ENCODE peak calls at places on chromosome 16, in six cellular contexts. One of them, this sample, is unnamed.

GRCh38 chr16:1108299-1109252 is 12.5 kb upstream of the C1QTNF8 start:
- DNase-seq in PC-9: no peak
- DNase-seq in HL-60: no peak
- DNase-seq in PC-3: peak
- DNase-seq in Peyer's patch: peak
- DNase-seq in endodermal cell: no peak
- DNase-seq in this sample: no peak

GRCh38 chr16:46833465-46833810 is 2.5 kb upstream of the C16orf87 start:
- DNase-seq in HL-60: no peak
- DNase-seq in Peyer's patch: no peak
- DNase-seq in PC-9: no peak
- DNase-seq in PC-3: no peak
- DNase-seq in endodermal cell: no peak
- DNase-seq in this sample: no peak

GRCh38 chr16:69859105-69859969 is 91.8 kb upstream of the CLEC18A start:
- DNase-seq in HL-60: no peak
- DNase-seq in PC-3: peak
- DNase-seq in PC-9: peak
- DNase-seq in Peyer's patch: peak
- DNase-seq in endodermal cell: peak
- DNase-seq in this sample: no peak

GRCh38 chr16:61929801-61930200 is 106.4 kb downstream of the CDH8 start:
- DNase-seq in PC-9: no peak
- DNase-seq in Peyer's patch: no peak
- DNase-seq in PC-3: peak
- DNase-seq in endodermal cell: no peak
- DNase-seq in HL-60: no peak
- DNase-seq in this sample: no peak

GRCh38 chr16:83946781-83947566 is 6.1 kb upstream of the OSGIN1 start:
- DNase-seq in Peyer's patch: no peak
- DNase-seq in PC-3: no peak
- DNase-seq in HL-60: no peak
- DNase-seq in PC-9: no peak
- DNase-seq in endodermal cell: no peak
- DNase-seq in this sample: no peak

GRCh38 chr16:84806256-84806889 is 13.4 kb upstream of the CRISPLD2 start:
- DNase-seq in PC-9: peak
- DNase-seq in HL-60: peak
- DNase-seq in PC-3: peak
- DNase-seq in Peyer's patch: no peak
- DNase-seq in endodermal cell: no peak
- DNase-seq in this sample: no peak

GRCh38 chr16:17331071-17331521 is 139.7 kb downstream of the XYLT1 start:
- DNase-seq in PC-3: no peak
- DNase-seq in PC-9: no peak
- DNase-seq in endodermal cell: no peak
- DNase-seq in Peyer's patch: no peak
- DNase-seq in HL-60: no peak
- DNase-seq in this sample: no peak

GRCh38 chr16:67246081-67246944 is 968 bp downstream of the FHOD1 start:
- DNase-seq in HL-60: no peak
- DNase-seq in PC-3: peak
- DNase-seq in endodermal cell: peak
- DNase-seq in PC-9: peak
- DNase-seq in Peyer's patch: peak
- DNase-seq in this sample: peak

GRCh38 chr16:48409839-48410610 is 24.8 kb upstream of the SIAH1 start:
- DNase-seq in Peyer's patch: peak
- DNase-seq in PC-3: peak
- DNase-seq in HL-60: peak
- DNase-seq in endodermal cell: no peak
- DNase-seq in PC-9: peak
- DNase-seq in this sample: no peak

GRCh38 chr16:25256821-25257503 is 683 bp downstream of the ZKSCAN2 start:
- DNase-seq in PC-3: peak
- DNase-seq in PC-9: no peak
- DNase-seq in Peyer's patch: no peak
- DNase-seq in HL-60: no peak
- DNase-seq in endodermal cell: peak
- DNase-seq in this sample: no peak

GRCh38 chr16:66569131-66569530 is 2.9 kb downstream of the CMTM1 start:
- DNase-seq in PC-9: no peak
- DNase-seq in PC-3: peak
- DNase-seq in Peyer's patch: no peak
- DNase-seq in HL-60: no peak
- DNase-seq in endodermal cell: no peak
- DNase-seq in this sample: no peak

GRCh38 chr16:77788196-77789084 is at the start of gene VAT1L:
- DNase-seq in Peyer's patch: no peak
- DNase-seq in PC-3: no peak
- DNase-seq in endodermal cell: peak
- DNase-seq in PC-9: no peak
- DNase-seq in HL-60: peak
- DNase-seq in this sample: no peak

GRCh38 chr16:67215690-67216089 is 11.2 kb upstream of the TMEM208 start:
- DNase-seq in endodermal cell: no peak
- DNase-seq in Peyer's patch: no peak
- DNase-seq in PC-9: no peak
- DNase-seq in PC-3: no peak
- DNase-seq in HL-60: no peak
- DNase-seq in this sample: no peak

GRCh38 chr16:77310877-77311276 is 111.7 kb downstream of the SYCE1L start:
- DNase-seq in endodermal cell: no peak
- DNase-seq in Peyer's patch: no peak
- DNase-seq in PC-9: no peak
- DNase-seq in PC-3: no peak
- DNase-seq in HL-60: no peak
- DNase-seq in this sample: no peak

GRCh38 chr16:77445321-77445720 is 10.5 kb upstream of the ADAMTS18 start:
- DNase-seq in PC-9: no peak
- DNase-seq in HL-60: no peak
- DNase-seq in PC-3: no peak
- DNase-seq in endodermal cell: no peak
- DNase-seq in Peyer's patch: no peak
- DNase-seq in this sample: no peak

GRCh38 chr16:50195276-50195675 is 42.2 kb downstream of the TENT4B start:
- DNase-seq in PC-9: no peak
- DNase-seq in Peyer's patch: no peak
- DNase-seq in HL-60: no peak
- DNase-seq in endodermal cell: no peak
- DNase-seq in PC-3: peak
- DNase-seq in this sample: no peak

GRCh38 chr16:50197582-50197981 is 44.5 kb downstream of the TENT4B start:
- DNase-seq in PC-9: no peak
- DNase-seq in PC-3: no peak
- DNase-seq in Peyer's patch: no peak
- DNase-seq in HL-60: no peak
- DNase-seq in endodermal cell: no peak
- DNase-seq in this sample: no peak

GRCh38 chr16:50193594-50193993 is 40.5 kb downstream of the TENT4B start:
- DNase-seq in PC-9: no peak
- DNase-seq in Peyer's patch: no peak
- DNase-seq in PC-3: no peak
- DNase-seq in endodermal cell: peak
- DNase-seq in HL-60: no peak
- DNase-seq in this sample: no peak

GRCh38 chr16:50196736-50197135 is 43.6 kb downstream of the TENT4B start:
- DNase-seq in HL-60: no peak
- DNase-seq in PC-3: no peak
- DNase-seq in Peyer's patch: no peak
- DNase-seq in PC-9: no peak
- DNase-seq in endodermal cell: no peak
- DNase-seq in this sample: no peak

DNA sequence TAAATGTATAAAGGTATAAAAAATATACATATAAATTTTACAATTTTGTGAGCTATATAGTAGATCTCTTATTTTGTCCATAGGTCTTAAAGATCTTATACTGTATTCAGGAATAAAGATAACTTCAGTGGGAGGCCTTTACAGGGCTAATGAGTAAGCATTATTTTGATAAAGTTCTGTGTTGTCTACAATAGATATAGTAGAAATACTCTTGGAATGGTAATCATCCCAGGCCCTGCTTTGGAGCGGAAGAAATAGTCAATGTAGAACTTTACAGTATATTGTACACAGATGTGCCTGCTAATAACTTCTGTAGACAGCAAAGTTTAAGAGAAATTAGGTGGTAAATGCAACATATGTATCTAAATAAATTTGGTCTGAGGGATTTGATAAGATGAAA is 42.6 kb downstream of the TENT4B start:
- DNase-seq in HL-60: no peak
- DNase-seq in PC-3: no peak
- DNase-seq in PC-9: no peak
- DNase-seq in endodermal cell: no peak
- DNase-seq in Peyer's patch: no peak
- DNase-seq in this sample: no peak
- H3K27ac ChIP-seq in HL-60: no peak
- H3K27ac ChIP-seq in PC-3: no peak
- H3K27ac ChIP-seq in PC-9: no peak
- H3K27ac ChIP-seq in endodermal cell: no peak
- H3K27ac ChIP-seq in Peyer's patch: no peak
- H3K27ac ChIP-seq in this sample: no peak

GRCh38 chr16:19389246-19389645 is 28.4 kb upstream of the TMC5 start:
- DNase-seq in PC-3: peak
- DNase-seq in PC-9: no peak
- DNase-seq in endodermal cell: peak
- DNase-seq in HL-60: no peak
- DNase-seq in Peyer's patch: peak
- DNase-seq in this sample: peak

GRCh38 chr16:19396555-19397011 is 21.1 kb upstream of the TMC5 start:
- DNase-seq in Peyer's patch: peak
- DNase-seq in HL-60: no peak
- DNase-seq in endodermal cell: no peak
- DNase-seq in PC-3: peak
- DNase-seq in PC-9: peak
- DNase-seq in this sample: no peak

GRCh38 chr16:19392352-19392751 is 25.3 kb upstream of the TMC5 start:
- DNase-seq in PC-9: no peak
- DNase-seq in Peyer's patch: no peak
- DNase-seq in endodermal cell: no peak
- DNase-seq in PC-3: no peak
- DNase-seq in HL-60: no peak
- DNase-seq in this sample: no peak

GRCh38 chr16:19393226-19394074 is 24.2 kb upstream of the TMC5 start:
- DNase-seq in PC-9: peak
- DNase-seq in HL-60: no peak
- DNase-seq in Peyer's patch: no peak
- DNase-seq in PC-3: peak
- DNase-seq in endodermal cell: no peak
- DNase-seq in this sample: no peak
- H3K27ac ChIP-seq in PC-9: peak
- H3K27ac ChIP-seq in HL-60: no peak
- H3K27ac ChIP-seq in Peyer's patch: no peak
- H3K27ac ChIP-seq in PC-3: peak
- H3K27ac ChIP-seq in endodermal cell: peak
- H3K27ac ChIP-seq in this sample: no peak

GRCh38 chr16:8962393-8963009 is 1.2 kb downstream of the USP7 start:
- DNase-seq in Peyer's patch: peak
- DNase-seq in PC-9: peak
- DNase-seq in HL-60: no peak
- DNase-seq in endodermal cell: peak
- DNase-seq in PC-3: peak
- DNase-seq in this sample: peak

GRCh38 chr16:8961811-8962390 is 1.8 kb downstream of the USP7 start:
- DNase-seq in HL-60: no peak
- DNase-seq in PC-9: peak
- DNase-seq in Peyer's patch: no peak
- DNase-seq in PC-3: peak
- DNase-seq in endodermal cell: peak
- DNase-seq in this sample: no peak

GRCh38 chr16:8958344-8958808 is 5.3 kb downstream of the USP7 start:
- DNase-seq in PC-9: no peak
- DNase-seq in HL-60: no peak
- DNase-seq in PC-3: peak
- DNase-seq in Peyer's patch: no peak
- DNase-seq in endodermal cell: peak
- DNase-seq in this sample: peak

GRCh38 chr16:8959921-8960787 is 3.6 kb downstream of the USP7 start:
- DNase-seq in Peyer's patch: no peak
- DNase-seq in HL-60: no peak
- DNase-seq in PC-3: no peak
- DNase-seq in endodermal cell: peak
- DNase-seq in PC-9: no peak
- DNase-seq in this sample: peak

GRCh38 chr16:8960788-8961109 is 3.0 kb downstream of the USP7 start:
- DNase-seq in endodermal cell: no peak
- DNase-seq in PC-9: no peak
- DNase-seq in HL-60: no peak
- DNase-seq in PC-3: no peak
- DNase-seq in Peyer's patch: no peak
- DNase-seq in this sample: no peak
- H3K27ac ChIP-seq in endodermal cell: no peak
- H3K27ac ChIP-seq in PC-9: no peak
- H3K27ac ChIP-seq in HL-60: peak
- H3K27ac ChIP-seq in PC-3: no peak
- H3K27ac ChIP-seq in Peyer's patch: peak
- H3K27ac ChIP-seq in this sample: no peak

DNA sequence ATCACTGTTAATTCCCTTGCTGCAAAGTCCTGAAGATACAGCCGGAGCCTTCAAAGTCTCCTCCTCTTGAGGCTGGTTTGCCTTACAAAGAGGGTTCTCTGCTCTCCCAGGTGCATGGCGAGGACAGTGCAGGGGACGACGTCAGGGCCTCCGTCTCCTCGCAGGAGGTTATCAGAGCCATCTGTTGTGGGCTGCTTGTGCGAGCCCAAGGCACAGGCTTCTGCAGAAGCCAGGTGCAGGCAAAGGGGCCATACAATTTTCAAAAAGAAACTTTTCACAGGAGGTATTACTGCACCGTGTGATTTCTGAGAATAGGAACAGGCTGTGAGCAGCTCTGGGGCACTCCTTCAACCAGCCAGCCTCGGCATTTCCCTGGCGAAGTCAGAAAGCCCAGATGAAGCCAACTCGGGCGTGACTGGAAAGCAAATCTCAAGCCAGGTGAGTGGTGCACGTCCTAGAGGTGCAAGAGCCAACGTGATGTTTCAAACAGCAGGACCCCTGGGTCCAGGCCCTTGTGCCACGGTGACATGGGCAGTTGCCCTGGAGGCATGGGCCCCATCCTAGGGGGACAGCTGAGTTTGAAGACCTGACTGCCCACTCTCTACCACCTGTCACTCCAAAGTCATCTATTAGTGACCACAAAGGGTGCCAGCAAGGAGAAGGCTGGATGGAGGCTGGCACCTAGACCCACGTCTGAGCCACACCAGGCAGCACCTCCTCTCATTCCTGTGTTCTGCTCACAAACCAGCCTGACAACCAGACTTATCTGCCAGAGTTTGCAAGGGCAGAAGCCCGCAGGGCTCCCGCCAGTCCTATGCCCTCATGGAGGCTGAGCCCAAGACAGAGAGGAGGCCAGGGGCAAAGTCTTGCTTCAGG is 68.6 kb downstream of the SMPD3 start:
- DNase-seq in Peyer's patch: no peak
- DNase-seq in endodermal cell: no peak
- DNase-seq in PC-3: no peak
- DNase-seq in HL-60: no peak
- DNase-seq in PC-9: no peak
- DNase-seq in this sample: no peak
- H3K27ac ChIP-seq in Peyer's patch: peak
- H3K27ac ChIP-seq in endodermal cell: no peak
- H3K27ac ChIP-seq in PC-3: no peak
- H3K27ac ChIP-seq in HL-60: no peak
- H3K27ac ChIP-seq in PC-9: no peak
- H3K27ac ChIP-seq in this sample: no peak

This sample was measured in CD8-positive, alpha-beta memory T cell.